ENCODE peak calls at places on chromosome 9, in nine cellular contexts. S is SK-N-SH; M is ELR; C is AG08395; U is ecto neural progenitor cell; B is GM23248; T is pulmonary artery endothelial cell; P is activated CD4-positive, alpha-beta T cell treated with anti-CD3 and anti-CD28 coated beads, Interleukin-2, amount 50 U/mL, for 48 hours; D is kidney epithelial cell. O is an unnamed sample.

GRCh38 chr9:109141375-109141774 is 21.6 kb upstream of the TMEM245 start:
- DNase-seq in S (no peak), M (no peak), C (no peak), U (no peak), B (no peak), T (no peak), P (no peak), D (no peak), O (no peak)

GRCh38 chr9:36158917-36159316 is 10.3 kb upstream of the CCIN start:
- DNase-seq in S (no peak), M (no peak), C (no peak), U (no peak), B (peak; percentile 70), T (no peak), P (no peak), D (no peak), O (no peak)

GRCh38 chr9:99823392-99824377 is 2.0 kb downstream of the NR4A3 start:
- DNase-seq in S (peak; percentile 78), M (peak; percentile 57), C (peak; percentile 41), U (peak; percentile 73), B (peak; percentile 71), T (no peak), P (peak; percentile 91), D (no peak), O (peak; percentile 88)

GRCh38 chr9:130406278-130406895 is 38.4 kb upstream of the ASS1 start:
- DNase-seq in S (no peak), M (no peak), C (no peak), U (no peak), B (no peak), T (no peak), P (no peak), D (no peak), O (no peak)

GRCh38 chr9:114061830-114062474 is 16.1 kb downstream of the AMBP start:
- DNase-seq in S (no peak), M (no peak), C (no peak), U (no peak), B (no peak), T (no peak), P (no peak), D (no peak), O (no peak)

GRCh38 chr9:91481971-91482370 is 58.3 kb upstream of the NFIL3 start:
- DNase-seq in S (no peak), M (no peak), C (no peak), U (no peak), B (peak; percentile 28), T (no peak), P (no peak), D (no peak), O (no peak)

GRCh38 chr9:132114102-132114707 is 34.5 kb upstream of the MED27 start:
- DNase-seq in S (no peak), M (peak; percentile 64), C (peak; percentile 74), U (peak; percentile 89), B (peak; percentile 62), T (no peak), P (peak; percentile 47), D (peak; percentile 18), O (peak; percentile 48)

GRCh38 chr9:91117959-91118651 is 243.6 kb downstream of the AUH start:
- DNase-seq in S (no peak), M (peak; percentile 64), C (peak; percentile 68), U (peak; percentile 59), B (peak; percentile 62), T (no peak), P (no peak), D (no peak), O (no peak)

GRCh38 chr9:77839459-77840140 is 191.5 kb upstream of the GNA14 start:
- DNase-seq in S (no peak), M (peak; percentile 51), C (peak; percentile 51), U (no peak), B (peak; percentile 72), T (peak; percentile 71), P (no peak), D (no peak), O (no peak)

GRCh38 chr9:20729545-20729944 is 45.5 kb downstream of the FOCAD start:
- DNase-seq in S (no peak), M (peak; percentile 16), C (peak; percentile 4), U (no peak), B (peak; percentile 38), T (no peak), P (no peak), D (no peak), O (no peak)

GRCh38 chr9:74078647-74079046 is 418.5 kb upstream of the RORB start:
- DNase-seq in S (no peak), M (peak; percentile 5), C (no peak), U (no peak), B (no peak), T (no peak), P (no peak), D (peak; percentile 71), O (no peak)

GRCh38 chr9:2780846-2781245 is 63.0 kb downstream of the PUM3 start:
- DNase-seq in S (no peak), M (no peak), C (no peak), U (no peak), B (no peak), T (no peak), P (no peak), D (no peak), O (no peak)

GRCh38 chr9:114058688-114059046 is 19.4 kb downstream of the AMBP start:
- DNase-seq in S (no peak), M (no peak), C (no peak), U (peak; percentile 38), B (no peak), T (no peak), P (no peak), D (no peak), O (no peak)

O was measured in T-helper 2 cell treated with Interferon-gamma antibody and Interleukin-4, amounts not matched to agents 5 μg/mL and 100 μg/mL, for 36 hours.